ENCODE peak calls at places on chromosomes 13 and 19, in six cellular contexts. T is neural progenitor cell, J is IMR-90, Z is fibroblast of lung, D is GM23248, Y is H1. V is an unnamed sample. For H4K20me1 and H3K36me3, the result is how much of the 10 kb centered on the place peaks cover.

GRCh38 chr13:43676320-43676719 is 110.5 kb downstream of the ENOX1 start:
- DNase-seq in T (no peak), J (no peak), Z (no peak), D (peak), Y (no peak), V (no peak)

GRCh38 chr19:3471954-3472655 is 8.2 kb downstream of the SMIM24 start:
- DNase-seq in T (peak), J (no peak), Z (no peak), D (no peak), Y (no peak), V (no peak)

GRCh38 chr19:10219678-10220077 is 11.5 kb downstream of the S1PR2 start:
- DNase-seq in T (peak), J (peak), Z (peak), D (peak), Y (peak), V (no peak)

GRCh38 chr13:30394798-30395191 is 27.5 kb upstream of the UBE2L5 start:
- DNase-seq in T (no peak), J (peak), Z (no peak), D (peak), Y (no peak), V (no peak)

GRCh38 chr13:91722267-91722884 is 324.0 kb downstream of the GPC5 start:
- DNase-seq in T (peak), J (peak), Z (peak), D (peak), Y (no peak), V (no peak)

GRCh38 chr13:69274231-69274630 is 833.4 kb upstream of the ATXN8OS start:
- DNase-seq in T (no peak), J (no peak), Z (no peak), D (no peak), Y (no peak), V (no peak)

GRCh38 chr19:11887247-11887617 is 350 bp upstream of the ZNF69 start:
- DNase-seq in T (no peak), J (no peak), Z (peak), D (peak), Y (no peak), V (no peak)

GRCh38 chr19:38420935-38421334 is 5.1 kb downstream of the RASGRP4 start:
- DNase-seq in T (no peak), J (no peak), Z (no peak), D (no peak), Y (no peak), V (no peak)

GRCh38 chr13:102913924-102914628 is 68.2 kb downstream of the ERCC5 start:
- DNase-seq in T (no peak), J (peak), Z (peak), D (peak), Y (no peak), V (no peak)

GRCh38 chr13:112767506-112768471 is 78.0 kb downstream of the ATP11A start:
- DNase-seq in T (no peak), J (no peak), Z (no peak), D (no peak), Y (no peak), V (no peak)

GRCh38 chr19:55070755-55071502 is 4.7 kb upstream of the EPS8L1 start:
- DNase-seq in T (no peak), J (peak), Z (peak), D (peak), Y (no peak), V (no peak)

GRCh38 chr19:14088634-14089411 is 1.7 kb downstream of the SAMD1 start:
- DNase-seq in T (no peak), J (no peak), Z (no peak), D (no peak), Y (no peak), V (no peak)

GRCh38 chr19:29694669-29695627 is 20.1 kb downstream of the C19orf12 start:
- DNase-seq in T (peak), J (peak), Z (peak), D (peak), Y (peak), V (no peak)

GRCh38 chr13:23558675-23559536 is 11.3 kb upstream of the TNFRSF19 start:
- DNase-seq in T (no peak), J (peak), Z (peak), D (peak), Y (no peak), V (peak)

GRCh38 chr13:23903906-23904280 is 6.6 kb upstream of the C1QTNF9B start:
- DNase-seq in T (peak), J (no peak), Z (no peak), D (no peak), Y (no peak), V (no peak)

GRCh38 chr19:35816262-35816661 is 3.6 kb upstream of the PRODH2 start:
- DNase-seq in T (no peak), J (no peak), Z (no peak), D (no peak), Y (peak), V (no peak)

GRCh38 chr19:10112037-10112751 is 701 bp downstream of the P2RY11 start:
- DNase-seq in T (no peak), J (no peak), Z (no peak), D (peak), Y (no peak), V (no peak)

GRCh38 chr13:102830646-102831045 is 15.2 kb upstream of the ERCC5 start:
- DNase-seq in T (no peak), J (no peak), Z (peak), D (no peak), Y (no peak), V (no peak)

GRCh38 chr19:51548213-51548651 is 16.8 kb upstream of the SIGLEC6 start:
- DNase-seq in T (no peak), J (no peak), Z (no peak), D (no peak), Y (no peak), V (no peak)

GRCh38 chr13:67278230-67278629 is 48.1 kb upstream of the PCDH9 start:
- DNase-seq in T (no peak), J (peak), Z (peak), D (peak), Y (no peak), V (no peak)

GRCh38 chr13:63842102-63842501 is 2426.5 kb upstream of the PCDH20 start:
- DNase-seq in T (no peak), J (no peak), Z (no peak), D (no peak), Y (no peak), V (no peak)

GRCh38 chr19:7679771-7680605 is 645 bp upstream of the TRAPPC5 start:
- DNase-seq in T (no peak), J (no peak), Z (no peak), D (no peak), Y (no peak), V (no peak)
- H2AFZ ChIP-seq in T (peak), J (peak), Z (peak), D (peak), Y (peak), V (peak)

DNA sequence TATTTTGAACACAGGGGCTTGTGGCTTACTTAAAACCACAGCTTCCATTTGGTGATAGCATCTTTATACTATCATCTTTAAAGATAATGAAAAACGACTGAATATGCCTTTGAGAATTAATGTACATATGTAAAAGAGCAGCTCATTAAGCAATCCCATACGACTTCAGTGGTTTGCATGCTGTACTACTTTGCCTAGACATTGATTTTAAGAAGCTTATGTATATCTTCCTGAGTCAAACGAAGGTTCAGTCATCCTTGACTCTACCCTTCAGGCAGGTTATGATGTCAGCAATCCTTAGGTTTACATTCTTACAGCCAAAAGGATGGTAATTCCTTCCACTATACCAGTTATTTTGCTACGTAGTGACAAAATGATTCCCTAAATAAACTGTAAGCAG is 40.7 kb downstream of the BRD4 start:
- DNase-seq in T (no peak), J (peak), Z (no peak), D (peak), Y (no peak), V (no peak)
- H4K20me1 ChIP-seq in T (half or more), J (half or more), Z (under half), D (half or more), Y (half or more), V (half or more)

DNA sequence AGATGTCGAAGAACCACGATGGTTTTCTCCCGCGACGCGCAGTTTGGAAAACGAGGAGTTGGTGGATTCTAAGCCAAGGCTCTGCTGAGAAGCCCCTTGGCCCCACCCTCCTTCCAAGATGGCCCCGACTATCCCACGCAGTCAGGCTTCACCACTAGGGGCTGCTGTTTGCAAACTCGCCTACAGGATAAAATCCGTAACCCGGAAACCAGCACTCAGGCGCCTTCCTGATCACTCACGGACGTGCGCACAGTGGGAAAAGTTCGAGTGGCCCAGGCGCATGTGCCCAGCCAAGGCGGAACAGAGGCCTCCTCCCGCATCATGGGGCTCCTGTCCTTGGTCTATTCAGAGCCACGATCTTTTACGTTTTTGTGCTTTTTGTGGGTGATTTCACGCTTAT is 19.2 kb upstream of the UQCR11 start:
- DNase-seq in T (peak), J (peak), Z (peak), D (peak), Y (peak), V (no peak)
- H3K36me3 ChIP-seq in T (under half), J (half or more), Z (under half), D (under half), Y (half or more), V (under half)

DNA sequence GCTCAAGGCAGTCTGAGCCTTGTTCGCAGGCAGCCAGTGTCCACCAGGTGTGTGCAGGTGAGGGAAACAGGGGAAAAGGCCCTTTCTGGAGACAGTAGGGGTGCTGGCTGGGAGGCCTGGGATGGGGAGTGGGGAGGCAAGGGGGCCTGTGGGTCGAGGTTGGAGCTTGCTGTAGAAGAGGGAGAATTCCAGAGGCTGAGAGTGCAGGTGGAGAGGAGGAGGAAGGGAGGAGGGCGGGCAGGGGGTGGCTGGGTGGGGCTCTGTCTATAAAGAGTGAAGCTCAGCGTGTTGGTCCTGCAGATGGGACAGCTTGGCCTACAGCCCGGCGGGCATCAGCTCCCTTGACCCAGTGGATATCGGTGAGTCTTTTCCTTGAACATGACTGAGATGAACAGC is at the start of gene CCL25:
- DNase-seq in T (no peak), J (no peak), Z (no peak), D (no peak), Y (no peak), V (no peak)
- H2AFZ ChIP-seq in T (no peak), J (no peak), Z (no peak), D (no peak), Y (no peak), V (no peak)